ENCODE peak calls at places on chromosomes 11 and 22, in five cellular contexts. One of them, this sample, is unnamed.

GRCh38 chr11:82546556-82547162 is 187.0 kb downstream of the FAM181B start:
- DNase-seq in nephron progenitor cell: peak; percentile 11
- DNase-seq in sigmoid colon: no peak
- DNase-seq in astrocyte of the spinal cord: no peak
- DNase-seq in progenitor cell of endocrine pancreas: no peak
- DNase-seq in this sample: no peak

GRCh38 chr11:133520707-133521106 is 11.6 kb downstream of the OPCML start:
- DNase-seq in nephron progenitor cell: no peak
- DNase-seq in astrocyte of the spinal cord: no peak
- DNase-seq in progenitor cell of endocrine pancreas: no peak
- DNase-seq in sigmoid colon: no peak
- DNase-seq in this sample: no peak

GRCh38 chr22:36731916-36732315 is 28.4 kb upstream of the CACNG2 start:
- DNase-seq in nephron progenitor cell: no peak
- DNase-seq in sigmoid colon: peak; percentile 40
- DNase-seq in progenitor cell of endocrine pancreas: no peak
- DNase-seq in astrocyte of the spinal cord: no peak
- DNase-seq in this sample: peak; percentile 55

GRCh38 chr22:30908051-30908461 is 60.5 kb downstream of the MORC2 start:
- DNase-seq in progenitor cell of endocrine pancreas: no peak
- DNase-seq in astrocyte of the spinal cord: no peak
- DNase-seq in nephron progenitor cell: no peak
- DNase-seq in sigmoid colon: peak; percentile 50
- DNase-seq in this sample: peak; percentile 60

GRCh38 chr11:83012168-83013067 is 59.3 kb downstream of the RAB30 start:
- DNase-seq in sigmoid colon: no peak
- DNase-seq in astrocyte of the spinal cord: no peak
- DNase-seq in nephron progenitor cell: no peak
- DNase-seq in progenitor cell of endocrine pancreas: no peak
- DNase-seq in this sample: no peak

GRCh38 chr11:64358907-64359711 is at the start of gene RPS6KA4:
- DNase-seq in astrocyte of the spinal cord: peak; percentile 58
- DNase-seq in sigmoid colon: no peak
- DNase-seq in nephron progenitor cell: peak; percentile 69
- DNase-seq in progenitor cell of endocrine pancreas: no peak
- DNase-seq in this sample: no peak

GRCh38 chr22:32920032-32920628 is 118.6 kb downstream of the TIMP3 start:
- DNase-seq in sigmoid colon: peak; percentile 84
- DNase-seq in astrocyte of the spinal cord: no peak
- DNase-seq in progenitor cell of endocrine pancreas: no peak
- DNase-seq in nephron progenitor cell: no peak
- DNase-seq in this sample: no peak

GRCh38 chr22:41425704-41426365 is 20.8 kb downstream of the TOB2 start:
- DNase-seq in nephron progenitor cell: no peak
- DNase-seq in sigmoid colon: no peak
- DNase-seq in progenitor cell of endocrine pancreas: no peak
- DNase-seq in astrocyte of the spinal cord: no peak
- DNase-seq in this sample: no peak

GRCh38 chr22:26047920-26048319 is 121.3 kb upstream of the SEZ6L start:
- DNase-seq in astrocyte of the spinal cord: no peak
- DNase-seq in sigmoid colon: no peak
- DNase-seq in progenitor cell of endocrine pancreas: no peak
- DNase-seq in nephron progenitor cell: no peak
- DNase-seq in this sample: no peak

GRCh38 chr22:26047516-26047915 is 121.7 kb upstream of the SEZ6L start:
- DNase-seq in nephron progenitor cell: no peak
- DNase-seq in sigmoid colon: no peak
- DNase-seq in astrocyte of the spinal cord: no peak
- DNase-seq in progenitor cell of endocrine pancreas: no peak
- DNase-seq in this sample: no peak

GRCh38 chr22:26053737-26054316 is 115.4 kb upstream of the SEZ6L start:
- DNase-seq in nephron progenitor cell: no peak
- DNase-seq in progenitor cell of endocrine pancreas: no peak
- DNase-seq in sigmoid colon: no peak
- DNase-seq in astrocyte of the spinal cord: no peak
- DNase-seq in this sample: no peak

GRCh38 chr22:26045855-26046254 is 123.4 kb upstream of the SEZ6L start:
- DNase-seq in nephron progenitor cell: no peak
- DNase-seq in sigmoid colon: no peak
- DNase-seq in astrocyte of the spinal cord: no peak
- DNase-seq in progenitor cell of endocrine pancreas: no peak
- DNase-seq in this sample: no peak

DNA sequence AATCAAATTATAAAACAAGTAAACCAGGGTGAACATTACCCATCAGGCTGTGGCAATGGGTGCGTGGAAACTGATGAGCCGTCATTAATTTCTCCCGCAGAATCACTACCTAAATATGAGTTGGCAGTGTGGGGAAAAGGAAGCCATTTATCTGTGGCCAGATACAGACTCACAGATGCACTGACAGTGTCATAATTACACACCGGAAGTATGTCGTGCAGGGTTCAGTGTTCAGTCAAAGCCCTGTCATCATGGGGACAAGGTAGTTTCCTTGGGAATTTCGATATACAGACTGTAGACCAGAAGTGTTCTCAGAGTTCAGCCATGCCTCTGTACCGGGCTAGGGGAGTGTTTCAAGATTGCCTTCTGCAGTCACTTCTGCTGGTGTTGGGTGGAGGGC is 119.2 kb upstream of the SEZ6L start:
- DNase-seq in progenitor cell of endocrine pancreas: no peak
- DNase-seq in nephron progenitor cell: no peak
- DNase-seq in sigmoid colon: no peak
- DNase-seq in astrocyte of the spinal cord: no peak
- DNase-seq in this sample: no peak
- TF ChIP-seq CTCF in progenitor cell of endocrine pancreas: no peak
- TF ChIP-seq CTCF in nephron progenitor cell: no peak
- TF ChIP-seq CTCF in sigmoid colon: no peak
- TF ChIP-seq CTCF in astrocyte of the spinal cord: no peak
- TF ChIP-seq CTCF in this sample: no peak

GRCh38 chr22:24233235-24233634 is 11.6 kb downstream of the GGT5 start:
- DNase-seq in nephron progenitor cell: no peak
- DNase-seq in progenitor cell of endocrine pancreas: no peak
- DNase-seq in sigmoid colon: no peak
- DNase-seq in astrocyte of the spinal cord: no peak
- DNase-seq in this sample: no peak

GRCh38 chr22:24232124-24232523 is 12.8 kb downstream of the GGT5 start:
- DNase-seq in sigmoid colon: no peak
- DNase-seq in progenitor cell of endocrine pancreas: no peak
- DNase-seq in astrocyte of the spinal cord: no peak
- DNase-seq in nephron progenitor cell: no peak
- DNase-seq in this sample: no peak

GRCh38 chr22:24231706-24232105 is 13.2 kb downstream of the GGT5 start:
- DNase-seq in progenitor cell of endocrine pancreas: no peak
- DNase-seq in sigmoid colon: no peak
- DNase-seq in nephron progenitor cell: no peak
- DNase-seq in astrocyte of the spinal cord: no peak
- DNase-seq in this sample: no peak

GRCh38 chr22:24232725-24233124 is 12.2 kb downstream of the GGT5 start:
- DNase-seq in nephron progenitor cell: no peak
- DNase-seq in progenitor cell of endocrine pancreas: no peak
- DNase-seq in sigmoid colon: no peak
- DNase-seq in astrocyte of the spinal cord: no peak
- DNase-seq in this sample: no peak

GRCh38 chr22:24230911-24231656 is 13.8 kb downstream of the GGT5 start:
- DNase-seq in astrocyte of the spinal cord: no peak
- DNase-seq in sigmoid colon: peak; percentile 65
- DNase-seq in nephron progenitor cell: peak; percentile 63
- DNase-seq in progenitor cell of endocrine pancreas: peak; percentile 36
- DNase-seq in this sample: no peak
- TF ChIP-seq CTCF in astrocyte of the spinal cord: peak; percentile 31
- TF ChIP-seq CTCF in sigmoid colon: no peak
- TF ChIP-seq CTCF in nephron progenitor cell: peak; percentile 42
- TF ChIP-seq CTCF in progenitor cell of endocrine pancreas: peak; percentile 51
- TF ChIP-seq CTCF in this sample: peak; percentile 64

DNA sequence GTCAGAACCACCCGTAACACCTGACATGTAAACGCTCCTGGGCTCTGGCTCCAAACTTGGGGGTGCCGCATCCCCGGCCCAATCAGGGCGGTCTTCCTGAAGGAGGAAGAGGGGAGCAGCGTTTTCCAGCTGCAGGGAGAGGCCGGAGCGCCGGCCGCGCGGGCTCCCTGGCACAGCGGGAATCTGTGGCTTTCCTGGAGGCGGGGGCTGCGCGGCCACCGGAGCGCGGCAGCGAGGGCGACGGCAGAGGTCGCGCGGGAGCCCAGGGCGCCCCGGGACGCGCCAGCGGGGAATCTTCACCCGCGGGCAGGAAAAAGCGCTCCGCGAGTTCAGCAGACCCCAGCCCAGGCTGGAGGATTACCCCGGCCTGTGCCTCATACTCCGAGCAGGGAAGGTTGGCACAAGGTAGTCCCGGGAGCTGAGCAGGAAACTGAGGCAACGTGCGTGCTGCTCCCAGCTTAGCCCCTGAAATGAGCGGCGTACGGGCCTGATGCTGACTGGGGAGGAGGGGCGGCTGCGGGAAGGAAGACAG is 600 bp upstream of the ESAM start:
- DNase-seq in astrocyte of the spinal cord: no peak
- DNase-seq in progenitor cell of endocrine pancreas: no peak
- DNase-seq in sigmoid colon: no peak
- DNase-seq in nephron progenitor cell: peak; percentile 59
- DNase-seq in this sample: no peak
- TF ChIP-seq CTCF in astrocyte of the spinal cord: no peak
- TF ChIP-seq CTCF in progenitor cell of endocrine pancreas: no peak
- TF ChIP-seq CTCF in sigmoid colon: no peak
- TF ChIP-seq CTCF in nephron progenitor cell: no peak
- TF ChIP-seq CTCF in this sample: no peak

GRCh38 chr11:105230586-105230985 is 91.0 kb upstream of the CARD18 start:
- DNase-seq in sigmoid colon: no peak
- DNase-seq in progenitor cell of endocrine pancreas: no peak
- DNase-seq in nephron progenitor cell: no peak
- DNase-seq in astrocyte of the spinal cord: no peak
- DNase-seq in this sample: no peak

GRCh38 chr11:105229257-105229656 is 89.7 kb upstream of the CARD18 start:
- DNase-seq in nephron progenitor cell: no peak
- DNase-seq in astrocyte of the spinal cord: peak; percentile 41
- DNase-seq in progenitor cell of endocrine pancreas: no peak
- DNase-seq in sigmoid colon: no peak
- DNase-seq in this sample: no peak

GRCh38 chr11:105227363-105227762 is 87.8 kb upstream of the CARD18 start:
- DNase-seq in nephron progenitor cell: no peak
- DNase-seq in sigmoid colon: no peak
- DNase-seq in astrocyte of the spinal cord: peak; percentile 3
- DNase-seq in progenitor cell of endocrine pancreas: no peak
- DNase-seq in this sample: no peak

GRCh38 chr11:105232021-105232420 is 92.5 kb upstream of the CARD18 start:
- DNase-seq in astrocyte of the spinal cord: no peak
- DNase-seq in sigmoid colon: no peak
- DNase-seq in progenitor cell of endocrine pancreas: no peak
- DNase-seq in nephron progenitor cell: no peak
- DNase-seq in this sample: no peak

GRCh38 chr11:105229758-105230157 is 90.2 kb upstream of the CARD18 start:
- DNase-seq in progenitor cell of endocrine pancreas: no peak
- DNase-seq in sigmoid colon: no peak
- DNase-seq in nephron progenitor cell: no peak
- DNase-seq in astrocyte of the spinal cord: no peak
- DNase-seq in this sample: no peak
- TF ChIP-seq CTCF in progenitor cell of endocrine pancreas: no peak
- TF ChIP-seq CTCF in sigmoid colon: no peak
- TF ChIP-seq CTCF in nephron progenitor cell: no peak
- TF ChIP-seq CTCF in astrocyte of the spinal cord: no peak
- TF ChIP-seq CTCF in this sample: no peak

DNA sequence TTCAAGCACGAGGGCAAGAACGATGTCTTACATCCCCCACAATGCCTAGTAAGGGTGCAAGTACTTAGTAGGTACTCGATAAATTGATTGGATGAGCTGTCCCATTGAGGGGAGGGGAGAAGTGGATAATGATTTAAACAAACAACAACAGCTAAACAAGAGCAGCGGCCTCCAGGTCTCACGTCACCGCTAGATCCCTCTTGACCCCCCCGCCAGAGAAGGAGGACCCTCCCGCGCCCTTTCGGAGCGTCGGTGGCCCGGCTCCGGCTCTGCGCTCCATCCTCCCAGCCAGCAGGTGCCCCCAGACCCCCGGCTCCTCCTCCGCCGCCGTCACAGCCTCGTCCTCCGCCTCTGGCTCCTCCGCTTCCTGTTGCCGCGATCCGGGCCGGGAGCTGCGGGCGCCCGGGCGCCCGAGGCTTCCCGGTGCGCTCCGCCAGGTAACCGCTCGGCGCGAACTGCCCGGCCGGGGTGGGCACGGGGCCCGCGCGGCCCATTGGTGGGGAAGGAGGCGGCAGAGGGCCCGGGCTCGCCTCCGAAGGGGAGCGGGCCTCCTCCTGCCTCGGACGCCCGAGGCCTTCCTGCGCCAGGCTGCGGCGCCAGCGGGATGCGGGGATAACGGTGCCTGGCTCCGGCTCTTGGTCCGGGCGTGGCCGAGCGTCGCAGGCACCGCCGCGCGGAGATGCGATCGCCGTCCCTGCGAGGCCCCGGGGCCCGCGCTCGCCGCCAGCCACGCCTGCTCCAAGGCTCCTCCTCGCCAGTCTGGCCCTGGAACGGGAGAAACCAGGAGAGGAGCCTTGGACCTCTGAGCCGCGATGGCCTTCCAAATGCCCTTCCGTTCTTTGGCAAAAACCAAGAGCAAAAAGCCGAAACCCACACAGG is at the start of gene TLCD5:
- DNase-seq in progenitor cell of endocrine pancreas: peak; percentile 70
- DNase-seq in astrocyte of the spinal cord: peak; percentile 71
- DNase-seq in sigmoid colon: peak; percentile 76
- DNase-seq in nephron progenitor cell: peak; percentile 84
- DNase-seq in this sample: peak; percentile 85
- TF ChIP-seq CTCF in progenitor cell of endocrine pancreas: no peak
- TF ChIP-seq CTCF in astrocyte of the spinal cord: peak; percentile 24
- TF ChIP-seq CTCF in sigmoid colon: no peak
- TF ChIP-seq CTCF in nephron progenitor cell: no peak
- TF ChIP-seq CTCF in this sample: no peak

This sample was measured in type B pancreatic cell.